ENCODE peak calls at places on chromosomes 12 and 14, in five cellular contexts. M is HEK293T, N is Calu3, U is choroid plexus epithelial cell, X is HTR-8/SVneo. T is an unnamed sample.

GRCh38 chr12:52946334-52946733 is 2.6 kb upstream of the KRT18 start:
- DNase-seq in N (no peak), M (no peak), X (no peak), U (peak), T (no peak)

GRCh38 chr14:47438650-47439140 is 236.7 kb downstream of the MDGA2 start:
- DNase-seq in N (no peak), U (peak), X (peak), M (no peak), T (no peak)

GRCh38 chr12:76726626-76727025 is 37.3 kb upstream of the ZDHHC17 start:
- DNase-seq in M (no peak), U (no peak), N (no peak), X (no peak), T (no peak)

GRCh38 chr14:51869426-51870113 is 9.2 kb downstream of the GNG2 start:
- DNase-seq in M (no peak), U (no peak), N (no peak), X (no peak), T (no peak)

GRCh38 chr14:26204954-26205479 is 392.8 kb downstream of the NOVA1 start:
- DNase-seq in M (no peak), U (peak), X (no peak), N (no peak), T (no peak)

GRCh38 chr14:102052522-102052921 is 34.3 kb downstream of the HSP90AA1 start:
- DNase-seq in N (no peak), M (no peak), U (no peak), X (no peak), T (no peak)

GRCh38 chr14:24634158-24634557 is at the start of gene GZMB:
- DNase-seq in U (no peak), M (no peak), X (no peak), N (no peak), T (no peak)

GRCh38 chr12:124152733-124153132 is 142.2 kb upstream of the RFLNA start:
- DNase-seq in U (no peak), X (no peak), N (no peak), M (no peak), T (no peak)

GRCh38 chr12:4813741-4814140 is 93.5 kb downstream of the GALNT8 start:
- DNase-seq in N (no peak), M (no peak), X (no peak), U (no peak), T (no peak)

GRCh38 chr14:101200650-101201516 is 297.4 kb upstream of the RTL1 start:
- DNase-seq in X (no peak), N (no peak), M (no peak), U (no peak), T (no peak)

GRCh38 chr14:94923771-94924170 is 153.9 kb upstream of the GSC start:
- DNase-seq in U (no peak), X (no peak), N (no peak), M (no peak), T (no peak)

GRCh38 chr12:96197503-96198272 is 3.5 kb downstream of the ELK3 start:
- DNase-seq in N (peak), U (peak), X (no peak), M (no peak), T (no peak)

GRCh38 chr12:117063162-117063911 is 35.9 kb downstream of the TESC start:
- DNase-seq in M (no peak), X (no peak), N (no peak), U (no peak), T (no peak)

GRCh38 chr12:115404761-115405470 is 720.9 kb upstream of the TBX3 start:
- DNase-seq in U (peak), X (peak), M (no peak), N (no peak), T (no peak)

GRCh38 chr12:26187429-26187828 is 7.9 kb upstream of the SSPN start:
- DNase-seq in U (no peak), M (no peak), X (peak), N (peak), T (peak)

GRCh38 chr12:115710104-115710564 is 567.4 kb downstream of the MED13L start:
- DNase-seq in N (no peak), M (no peak), X (no peak), U (peak), T (no peak)

GRCh38 chr12:55679691-55680090 is 28.0 kb downstream of the ITGA7 start:
- DNase-seq in M (no peak), X (no peak), U (no peak), N (no peak), T (no peak)

GRCh38 chr12:27179399-27180214 is 64.5 kb upstream of the STK38L start:
- DNase-seq in X (no peak), M (peak), U (peak), N (peak), T (no peak)

GRCh38 chr14:80586116-80586515 is 355.4 kb downstream of the CEP128 start:
- DNase-seq in X (no peak), N (no peak), U (no peak), M (no peak), T (no peak)

GRCh38 chr12:46933947-46934346 is 108.2 kb upstream of the SLC38A4 start:
- DNase-seq in X (peak), M (peak), U (peak), N (peak), T (peak)

GRCh38 chr12:108638141-108638823 is 4.6 kb upstream of the SELPLG start:
- DNase-seq in U (no peak), M (no peak), X (no peak), N (no peak), T (no peak)

GRCh38 chr14:70096866-70097265 is 91.9 kb downstream of the SLC8A3 start:
- DNase-seq in M (peak), X (peak), U (peak), N (no peak), T (peak)

GRCh38 chr12:111841236-111841749 is 735 bp upstream of the MAPKAPK5 start:
- DNase-seq in U (peak), M (no peak), X (peak), N (no peak), T (no peak)

GRCh38 chr12:124636138-124636968 is 68.9 kb upstream of the NCOR2 start:
- DNase-seq in X (no peak), M (no peak), N (peak), U (peak), T (no peak)

GRCh38 chr14:87615822-87616679 is 376.9 kb downstream of the GALC start:
- DNase-seq in X (peak), M (peak), U (peak), N (peak), T (peak)

GRCh38 chr14:102503576-102504224 is 5.9 kb downstream of the ANKRD9 start:
- DNase-seq in U (no peak), N (no peak), M (no peak), X (no peak), T (no peak)

GRCh38 chr12:31306871-31307270 is 19.1 kb downstream of the SINHCAF start:
- DNase-seq in N (no peak), U (no peak), X (no peak), M (no peak), T (no peak)

GRCh38 chr12:76422878-76423438 is 74.7 kb upstream of the BBS10 start:
- DNase-seq in N (no peak), M (peak), X (peak), U (peak), T (peak)

GRCh38 chr14:103190731-103191130 is 67.5 kb downstream of the TNFAIP2 start:
- DNase-seq in U (no peak), M (no peak), X (no peak), N (no peak), T (no peak)

GRCh38 chr12:79737875-79738718 is 47.3 kb upstream of the PAWR start:
- DNase-seq in M (peak), N (peak), X (peak), U (peak), T (peak)

GRCh38 chr12:56581418-56582145 is 48.5 kb downstream of the BAZ2A start:
- DNase-seq in U (peak), X (no peak), M (no peak), N (no peak), T (no peak)

GRCh38 chr12:93706824-93707223 is 29.6 kb downstream of the CRADD start:
- DNase-seq in X (no peak), M (no peak), U (peak), N (no peak), T (no peak)

GRCh38 chr12:67388331-67389163 is 119.4 kb downstream of the CAND1 start:
- DNase-seq in N (no peak), M (peak), X (peak), U (no peak), T (peak)

GRCh38 chr14:20823859-20824258 is 21.2 kb upstream of the RNASE1 start:
- DNase-seq in U (no peak), X (no peak), M (no peak), N (no peak), T (no peak)

GRCh38 chr12:52643233-52644077 is 8.6 kb downstream of the KRT2 start:
- DNase-seq in U (no peak), M (no peak), X (no peak), N (no peak), T (no peak)

GRCh38 chr14:55302367-55302766 is 31.1 kb downstream of the FBXO34 start:
- DNase-seq in U (no peak), M (no peak), X (no peak), N (no peak), T (no peak)

GRCh38 chr12:46514886-46515285 is 142.3 kb upstream of the SLC38A2 start:
- DNase-seq in X (no peak), N (no peak), M (no peak), U (no peak), T (no peak)

GRCh38 chr12:49024543-49024942 is 6.0 kb upstream of the PRKAG1 start:
- DNase-seq in U (no peak), N (no peak), M (no peak), X (no peak), T (no peak)

GRCh38 chr12:49028666-49029275 is 10.2 kb upstream of the PRKAG1 start:
- DNase-seq in X (no peak), M (no peak), U (no peak), N (no peak), T (no peak)